ENCODE peak calls at places on chromosomes 12 and 14, in seven cellular contexts. R, B, E, Z, S, H and D are unnamed samples. For H3K79me2, the result is how much of the 10 kb centered on the place peaks cover.

GRCh38 chr12:121534495-121535148 is 46.2 kb downstream of the KDM2B start:
- DNase-seq in R (no peak), Z (no peak), H (peak), B (no peak), E (no peak), S (no peak), D (no peak)

GRCh38 chr14:98189521-98189920 is 1082.5 kb downstream of the BCL11B start:
- DNase-seq in S (no peak), R (no peak), Z (no peak), H (no peak), E (no peak), B (no peak), D (no peak)

GRCh38 chr14:32450919-32451675 is 122.0 kb downstream of the AKAP6 start:
- DNase-seq in B (no peak), E (no peak), S (no peak), Z (peak), R (no peak), H (no peak), D (peak)

GRCh38 chr12:26113194-26113654 is 11.6 kb downstream of the BHLHE41 start:
- DNase-seq in R (no peak), Z (peak), B (peak), H (no peak), E (no peak), S (no peak), D (no peak)

GRCh38 chr14:100979780-100980179 is 76.3 kb upstream of the RTL1 start:
- DNase-seq in S (no peak), E (no peak), Z (peak), B (peak), R (no peak), H (no peak), D (peak)

GRCh38 chr14:78446807-78447206 is 276.6 kb downstream of the NRXN3 start:
- DNase-seq in H (no peak), B (no peak), Z (peak), E (no peak), R (no peak), S (no peak), D (no peak)

GRCh38 chr12:45681469-45681868 is 48.0 kb upstream of the ARID2 start:
- DNase-seq in S (no peak), Z (no peak), R (no peak), E (no peak), H (no peak), B (peak), D (no peak)

GRCh38 chr14:75098209-75098608 is 28.6 kb downstream of the NEK9 start:
- DNase-seq in B (no peak), E (no peak), Z (no peak), S (no peak), R (no peak), H (no peak), D (no peak)

GRCh38 chr12:32906407-32907165 is 10.0 kb upstream of the PKP2 start:
- DNase-seq in E (peak), H (no peak), R (no peak), Z (no peak), S (peak), B (peak), D (no peak)

GRCh38 chr14:63726499-63726898 is 1.4 kb downstream of the SGPP1 start:
- DNase-seq in S (no peak), B (peak), R (no peak), Z (peak), E (peak), H (no peak), D (no peak)

GRCh38 chr14:90368946-90369721 is 27.7 kb upstream of the CALM1 start:
- DNase-seq in S (no peak), B (peak), R (peak), H (peak), Z (peak), E (peak), D (peak)

GRCh38 chr12:56020437-56021189 is at the start of gene IKZF4:
- DNase-seq in E (no peak), R (peak), B (no peak), S (no peak), H (no peak), Z (no peak), D (peak)

DNA sequence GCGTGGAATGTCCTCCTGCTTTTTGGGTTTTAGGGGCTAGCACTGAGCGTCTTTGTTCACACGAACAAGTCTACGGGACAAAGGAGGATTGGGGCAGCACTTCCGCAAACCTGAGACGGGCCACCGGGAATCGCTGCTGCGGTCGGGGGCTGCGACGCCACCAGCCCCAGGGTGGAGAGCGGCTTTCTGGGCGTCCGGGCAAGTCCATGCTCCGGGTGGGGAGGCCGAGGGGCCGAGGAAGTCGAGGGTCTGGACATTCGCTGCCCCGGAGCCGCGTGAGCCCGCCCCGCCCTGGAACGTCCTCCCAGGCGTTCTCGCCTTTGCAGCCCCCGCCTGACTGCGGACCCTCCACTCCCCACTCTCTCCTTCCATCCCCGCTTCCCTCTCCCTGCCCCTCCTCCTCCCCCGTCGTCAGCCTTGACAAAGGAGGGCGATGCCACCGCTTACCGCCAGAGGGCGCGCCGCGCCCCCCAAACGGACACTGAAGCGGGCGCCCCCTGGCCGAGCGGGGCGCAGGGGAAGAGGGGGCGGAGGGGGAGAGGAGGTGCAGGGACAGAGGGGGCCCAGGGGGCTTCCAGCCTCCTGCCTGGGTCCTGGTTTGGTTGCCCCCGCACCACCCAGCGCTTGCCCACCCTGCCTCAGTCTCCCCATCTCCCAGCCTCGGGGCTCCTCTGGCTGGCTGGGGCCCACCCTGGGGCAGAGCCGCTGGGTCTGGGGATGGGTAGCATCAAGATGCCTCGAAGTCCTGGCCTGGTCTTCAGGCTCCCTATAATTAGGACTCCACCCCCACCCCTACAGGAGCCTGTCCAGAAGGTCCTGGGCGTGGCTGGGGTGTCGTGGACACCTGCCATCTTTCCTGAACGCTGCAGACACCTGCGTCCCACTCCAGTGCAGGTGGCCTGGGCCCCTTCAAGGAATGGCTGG is 39.1 kb upstream of the INF2 start:
- DNase-seq in R (peak), E (peak), S (peak), B (peak), H (peak), Z (peak), D (peak)
- H3K4me3 ChIP-seq in R (peak), E (peak), S (no peak), B (peak), H (peak), Z (peak), D (peak)

DNA sequence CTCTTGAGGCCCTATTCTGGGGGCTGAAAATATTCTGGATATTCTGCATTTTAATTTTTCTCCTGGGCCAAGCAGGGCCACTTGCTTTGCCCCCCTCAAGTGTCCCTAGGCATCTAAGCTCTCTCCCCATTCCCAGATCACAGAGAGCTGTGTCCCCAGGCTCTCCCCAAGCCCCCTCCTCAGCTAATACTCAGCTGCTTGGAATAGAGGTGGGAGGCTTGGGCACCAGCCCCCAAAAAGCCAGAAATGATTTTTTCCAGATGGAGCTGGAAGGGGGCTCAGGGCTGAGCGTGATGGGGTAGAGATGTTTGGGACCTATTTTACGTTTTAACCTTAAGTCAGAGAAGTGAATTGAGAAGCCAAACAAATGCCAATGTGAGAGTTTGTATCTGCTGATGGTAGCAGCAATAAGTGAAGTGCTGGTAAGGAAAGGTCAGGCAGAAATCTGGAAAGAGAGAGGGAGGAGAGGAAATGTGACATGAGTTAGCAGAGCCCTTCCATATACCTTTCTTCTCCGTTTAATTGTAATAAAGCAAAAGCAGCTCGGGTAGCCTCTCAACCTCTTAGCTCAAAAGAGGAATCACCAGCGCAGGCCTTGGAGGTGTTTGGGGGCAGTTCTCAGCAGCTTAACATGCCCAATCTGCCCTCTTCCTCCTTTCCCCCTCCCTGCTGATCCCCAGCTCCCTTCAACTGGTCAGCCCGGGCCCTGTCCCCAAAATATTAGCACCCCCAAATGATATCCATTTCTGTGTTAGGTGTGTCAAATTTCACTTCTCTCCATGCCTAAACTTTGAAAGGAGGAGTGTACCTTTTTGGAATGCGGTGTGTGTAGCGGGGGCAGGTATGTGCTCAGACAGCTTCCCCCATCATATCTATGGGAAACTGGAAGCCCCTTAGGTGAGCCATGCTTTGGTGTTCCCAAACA is 5.0 kb upstream of the HOXC6 start:
- DNase-seq in S (no peak), Z (peak), H (no peak), B (no peak), E (no peak), R (no peak), D (no peak)
- H3K79me2 ChIP-seq in S (under half), Z (half or more), H (under half), B (half or more), E (under half), R (under half), D (under half)

DNA sequence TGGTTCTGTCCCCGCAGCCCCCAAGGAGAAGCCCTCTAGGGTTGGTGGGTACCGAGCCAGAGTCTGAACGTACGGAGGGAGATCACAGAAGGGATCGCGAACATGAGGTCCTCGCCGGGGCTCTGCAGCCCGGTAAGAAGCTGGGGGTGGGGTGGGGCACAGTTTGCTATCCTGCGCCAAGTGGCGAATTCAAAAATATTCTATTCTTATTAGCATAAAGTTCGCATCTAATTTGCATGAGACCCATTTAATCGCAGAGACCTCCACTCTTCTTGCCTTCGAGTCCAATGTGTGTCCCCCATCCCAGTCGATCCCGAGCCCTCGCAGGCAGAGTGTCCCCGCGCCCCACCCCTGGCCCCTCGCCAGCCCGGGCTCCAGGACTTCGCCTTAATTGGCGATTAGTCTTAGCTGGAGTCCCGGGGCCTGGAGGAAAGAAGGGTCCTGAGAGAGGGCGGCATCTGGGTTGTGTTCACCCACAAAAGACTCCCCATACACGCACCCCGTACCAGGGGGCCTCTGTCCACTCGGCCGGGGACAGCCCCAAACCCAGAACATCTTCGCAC is 601 bp upstream of the ARHGEF25 start:
- DNase-seq in H (no peak), Z (peak), R (peak), E (no peak), B (no peak), S (no peak), D (no peak)
- H3K4me3 ChIP-seq in H (no peak), Z (peak), R (peak), E (peak), B (peak), S (no peak), D (no peak)

GRCh38 chr14:97077253-97077653 is 280.1 kb downstream of the VRK1 start:
- DNase-seq in B (peak), S (peak), E (no peak), R (peak), Z (peak), H (no peak), D (peak)
- H3K79me2 ChIP-seq in B (under half), S (under half), E (under half), R (under half), Z (under half), H (under half), D (under half)

GRCh38 chr14:45359766-45360165 is 106.8 kb upstream of the MIS18BP1 start:
- DNase-seq in B (peak), Z (peak), S (no peak), E (no peak), R (no peak), H (no peak), D (peak)
- H3K4me3 ChIP-seq in B (no peak), Z (no peak), S (no peak), E (no peak), R (no peak), H (no peak), D (no peak)